ENCODE peak calls at places on chromosomes 1 and 21, in eight cellular contexts. V, C, A, K, T, R, W and F are unnamed samples.

GRCh38 chr1:65904681-65905083 is 112.0 kb downstream of the PDE4B start:
- DNase-seq in C (no peak), A (no peak), K (no peak), R (no peak), W (no peak), T (no peak), V (no peak), F (peak; percentile 19)

GRCh38 chr1:183247931-183248330 is 61.9 kb downstream of the LAMC2 start:
- DNase-seq in T (no peak), C (no peak), W (no peak), R (no peak), A (no peak), K (no peak), V (no peak), F (no peak)

GRCh38 chr21:45873866-45874265 is 107.7 kb upstream of the COL6A1 start:
- DNase-seq in A (no peak), R (peak; percentile 10), K (no peak), T (no peak), W (no peak), C (no peak), V (no peak), F (no peak)

GRCh38 chr1:17297991-17298390 is 10.0 kb upstream of the PADI4 start:
- DNase-seq in K (no peak), V (no peak), T (no peak), C (no peak), R (no peak), A (no peak), W (no peak), F (no peak)

GRCh38 chr1:171267391-171267790 is 19.1 kb downstream of the FMO1 start:
- DNase-seq in T (no peak), V (no peak), W (no peak), A (no peak), K (no peak), C (no peak), R (no peak), F (no peak)

GRCh38 chr1:63662056-63662836 is 69.0 kb downstream of the PGM1 start:
- DNase-seq in K (no peak), A (no peak), R (no peak), W (no peak), T (peak; percentile 88), C (no peak), V (peak; percentile 52), F (no peak)

GRCh38 chr1:6889875-6890480 is 104.7 kb downstream of the CAMTA1 start:
- DNase-seq in R (peak; percentile 54), W (peak; percentile 8), C (peak; percentile 52), V (peak; percentile 53), T (peak; percentile 23), A (peak; percentile 56), K (no peak), F (peak; percentile 66)

GRCh38 chr1:173477286-173478098 is at the start of gene PRDX6:
- DNase-seq in R (no peak), K (peak; percentile 75), A (peak; percentile 88), C (peak; percentile 92), V (peak; percentile 78), T (no peak), W (peak; percentile 93), F (peak; percentile 89)

GRCh38 chr1:2194319-2194897 is at the start of gene FAAP20:
- DNase-seq in V (peak; percentile 84), A (peak; percentile 78), K (peak; percentile 46), W (peak; percentile 44), T (no peak), C (no peak), R (no peak), F (peak; percentile 80)

GRCh38 chr1:197775282-197776262 is at the start of gene DENND1B:
- DNase-seq in W (peak; percentile 70), V (peak; percentile 83), A (peak; percentile 87), K (peak; percentile 73), T (peak; percentile 57), R (peak; percentile 81), C (peak; percentile 81), F (peak; percentile 44)

GRCh38 chr1:182305861-182306260 is 85.7 kb downstream of the GLUL start:
- DNase-seq in T (no peak), V (no peak), A (no peak), C (no peak), R (no peak), K (no peak), W (no peak), F (no peak)

GRCh38 chr1:110783292-110783918 is 89.5 kb upstream of the CD53 start:
- DNase-seq in R (peak; percentile 57), A (peak; percentile 51), W (peak; percentile 29), C (peak; percentile 42), T (peak; percentile 54), K (peak; percentile 19), V (no peak), F (peak; percentile 60)

GRCh38 chr1:15038232-15039016 is 115.1 kb upstream of the TMEM51 start:
- DNase-seq in A (peak; percentile 19), C (no peak), K (no peak), T (peak; percentile 51), V (no peak), W (peak; percentile 13), R (no peak), F (peak; percentile 57)

GRCh38 chr1:100582943-100583342 is 45.0 kb downstream of the GPR88 start:
- DNase-seq in W (no peak), A (no peak), T (no peak), R (no peak), V (no peak), C (no peak), K (no peak), F (no peak)

GRCh38 chr1:205988585-205988995 is 14.6 kb downstream of the RAB7B start:
- DNase-seq in W (no peak), A (no peak), R (no peak), V (no peak), C (peak; percentile 57), K (no peak), T (no peak), F (no peak)

GRCh38 chr1:164637461-164638375 is 78.7 kb downstream of the PBX1 start:
- DNase-seq in A (no peak), W (peak; percentile 89), R (no peak), C (peak; percentile 80), V (peak; percentile 72), T (peak; percentile 74), K (no peak), F (no peak)

GRCh38 chr1:212236664-212237220 is 48.5 kb upstream of the PPP2R5A start:
- DNase-seq in T (no peak), V (no peak), W (no peak), K (no peak), R (no peak), C (no peak), A (no peak), F (no peak)

GRCh38 chr1:66607458-66607857 is 73.5 kb downstream of the SGIP1 start:
- DNase-seq in W (no peak), R (no peak), V (no peak), A (peak; percentile 4), K (no peak), C (no peak), T (no peak), F (peak; percentile 12)

GRCh38 chr1:202254454-202255252 is 61.1 kb downstream of the LGR6 start:
- DNase-seq in R (no peak), C (no peak), V (no peak), T (no peak), K (no peak), W (no peak), A (no peak), F (no peak)

GRCh38 chr1:215777370-215777925 is 210.3 kb downstream of the KCTD3 start:
- DNase-seq in K (no peak), V (no peak), R (no peak), C (no peak), A (no peak), T (no peak), W (no peak), F (no peak)

GRCh38 chr1:22380024-22380785 is 71.4 kb upstream of the ZBTB40 start:
- DNase-seq in C (no peak), T (peak; percentile 14), K (no peak), W (no peak), V (no peak), A (no peak), R (no peak), F (no peak)

GRCh38 chr21:30713786-30714185 is 4.8 kb downstream of the KRTAP21-3 start:
- DNase-seq in K (no peak), W (no peak), C (no peak), V (no peak), R (no peak), A (no peak), T (no peak), F (no peak)

GRCh38 chr1:28329395-28330153 is 734 bp downstream of the MED18 start:
- DNase-seq in W (no peak), K (no peak), R (peak; percentile 48), T (no peak), V (peak; percentile 35), C (peak; percentile 33), A (peak; percentile 53), F (peak; percentile 43)

GRCh38 chr21:25862596-25862995 is 127.8 kb downstream of the GABPA start:
- DNase-seq in T (peak; percentile 29), W (peak; percentile 19), V (no peak), R (no peak), C (no peak), A (peak; percentile 30), K (no peak), F (peak; percentile 56)

GRCh38 chr1:225509376-225509707 is 81.5 kb upstream of the LBR start:
- DNase-seq in R (no peak), A (no peak), W (no peak), K (no peak), T (no peak), V (no peak), C (no peak), F (peak; percentile 28)

GRCh38 chr21:28111151-28111619 is 881.5 kb downstream of the LTN1 start:
- DNase-seq in R (no peak), K (no peak), C (peak; percentile 71), W (no peak), V (peak; percentile 46), A (no peak), T (no peak), F (no peak)

GRCh38 chr1:5119496-5120234 is 465.3 kb downstream of the AJAP1 start:
- DNase-seq in W (no peak), R (no peak), A (no peak), C (no peak), V (no peak), K (no peak), T (no peak), F (no peak)

GRCh38 chr1:227941509-227942020 is 6.2 kb downstream of the WNT9A start:
- DNase-seq in T (no peak), R (peak; percentile 37), C (no peak), K (no peak), V (peak; percentile 37), W (no peak), A (peak; percentile 1), F (no peak)

GRCh38 chr1:110787328-110788071 is 85.4 kb upstream of the CD53 start:
- DNase-seq in V (no peak), A (peak; percentile 21), W (no peak), K (no peak), C (no peak), T (no peak), R (no peak), F (no peak)

GRCh38 chr1:119675349-119676343 is 27.6 kb upstream of the ZNF697 start:
- DNase-seq in C (peak; percentile 74), V (peak; percentile 36), R (peak; percentile 71), A (peak; percentile 82), T (peak; percentile 80), K (peak; percentile 8), W (peak; percentile 70), F (peak; percentile 90)

GRCh38 chr21:32306021-32306780 is 7.5 kb downstream of the MRAP start:
- DNase-seq in V (no peak), T (no peak), C (no peak), K (no peak), A (no peak), R (no peak), W (no peak), F (no peak)

GRCh38 chr21:29258626-29259335 is 39.9 kb upstream of the BACH1 start:
- DNase-seq in T (peak; percentile 85), R (no peak), K (no peak), W (no peak), A (no peak), C (no peak), V (no peak), F (no peak)

GRCh38 chr1:53266038-53266437 is 27.7 kb upstream of the MAGOH start:
- DNase-seq in V (no peak), A (no peak), K (no peak), C (no peak), R (no peak), T (peak; percentile 11), W (no peak), F (peak; percentile 27)

GRCh38 chr1:39238476-39238875 is 34.0 kb downstream of the MACF1 start:
- DNase-seq in K (no peak), A (no peak), V (peak; percentile 49), T (peak; percentile 30), W (no peak), R (no peak), C (peak; percentile 70), F (peak; percentile 77)